ENCODE peak calls at places on chromosomes 11 and 22, in eight cellular contexts. P is GM23338, Q is upper lobe of right lung, W is PC-3, S is Peyer's patch, L is GM12878, J is cardiac muscle cell, V is right atrium auricular region. Z is an unnamed sample.

GRCh38 chr11:46874586-46874985 is 28.5 kb upstream of the CKAP5 start:
- DNase-seq in P (no peak), Q (no peak), W (no peak), S (no peak), L (no peak), J (no peak), V (no peak), Z (no peak)

GRCh38 chr11:58968251-58968711 is 29.0 kb downstream of the GLYATL1 start:
- DNase-seq in P (peak; percentile 66), Q (no peak), W (no peak), S (no peak), L (no peak), J (no peak), V (no peak), Z (peak; percentile 8)

GRCh38 chr22:46984751-46985506 is 222.5 kb downstream of the TBC1D22A start:
- DNase-seq in P (no peak), Q (no peak), W (peak; percentile 76), S (no peak), L (no peak), J (no peak), V (no peak), Z (peak; percentile 44)

GRCh38 chr11:34926101-34926830 is 9.8 kb downstream of the PDHX start:
- DNase-seq in P (peak; percentile 58), Q (no peak), W (peak; percentile 67), S (no peak), L (no peak), J (peak; percentile 54), V (no peak), Z (peak; percentile 51)

GRCh38 chr11:1773131-1773510 is 9.4 kb upstream of the CTSD start:
- DNase-seq in P (no peak), Q (no peak), W (no peak), S (peak; percentile 45), L (no peak), J (no peak), V (no peak), Z (no peak)

GRCh38 chr22:26417406-26417805 is 11.7 kb upstream of the ASPHD2 start:
- DNase-seq in P (no peak), Q (no peak), W (peak; percentile 15), S (no peak), L (no peak), J (no peak), V (no peak), Z (no peak)

GRCh38 chr11:69086741-69087524 is 38.2 kb downstream of the TPCN2 start:
- DNase-seq in P (no peak), Q (no peak), W (no peak), S (no peak), L (no peak), J (no peak), V (no peak), Z (no peak)

GRCh38 chr11:122168218-122168617 is 52.2 kb upstream of the BLID start:
- DNase-seq in P (no peak), Q (no peak), W (peak; percentile 87), S (no peak), L (no peak), J (no peak), V (no peak), Z (no peak)

GRCh38 chr22:47297261-47298016 is 535.0 kb downstream of the TBC1D22A start:
- DNase-seq in P (no peak), Q (no peak), W (no peak), S (no peak), L (no peak), J (no peak), V (peak; percentile 44), Z (no peak)

GRCh38 chr22:26889794-26890193 is 232.4 kb downstream of the MIAT start:
- DNase-seq in P (no peak), Q (no peak), W (no peak), S (no peak), L (no peak), J (no peak), V (no peak), Z (no peak)

GRCh38 chr11:70508231-70508480 is 109.8 kb downstream of the CTTN start:
- DNase-seq in P (no peak), Q (no peak), W (no peak), S (no peak), L (no peak), J (no peak), V (no peak), Z (no peak)

GRCh38 chr11:46808804-46809431 is 37.2 kb downstream of the CKAP5 start:
- DNase-seq in P (peak; percentile 24), Q (no peak), W (peak; percentile 53), S (no peak), L (no peak), J (no peak), V (no peak), Z (peak; percentile 18)

GRCh38 chr11:88555018-88555828 is 217.7 kb upstream of the CTSC start:
- DNase-seq in P (no peak), Q (no peak), W (peak; percentile 100), S (no peak), L (no peak), J (no peak), V (peak; percentile 61), Z (no peak)

GRCh38 chr11:23954730-23955129 is 542.1 kb upstream of the LUZP2 start:
- DNase-seq in P (no peak), Q (no peak), W (no peak), S (no peak), L (no peak), J (no peak), V (no peak), Z (no peak)

GRCh38 chr22:49289822-49290221 is 537.9 kb downstream of the BRD1 start:
- DNase-seq in P (no peak), Q (peak; percentile 29), W (no peak), S (no peak), L (no peak), J (no peak), V (no peak), Z (no peak)

GRCh38 chr11:125902315-125902926 is 585 bp downstream of the PUS3 start:
- DNase-seq in P (no peak), Q (no peak), W (peak; percentile 19), S (no peak), L (no peak), J (no peak), V (no peak), Z (no peak)

GRCh38 chr22:50016988-50017700 is 4.6 kb upstream of the IL17REL start:
- DNase-seq in P (no peak), Q (no peak), W (no peak), S (peak; percentile 20), L (peak; percentile 66), J (no peak), V (no peak), Z (no peak)

GRCh38 chr11:77438487-77438886 is 35.4 kb downstream of the PAK1 start:
- DNase-seq in P (no peak), Q (no peak), W (no peak), S (no peak), L (no peak), J (no peak), V (no peak), Z (no peak)

GRCh38 chr11:73907191-73907590 is 30.4 kb downstream of the PAAF1 start:
- DNase-seq in P (peak; percentile 9), Q (no peak), W (peak; percentile 88), S (no peak), L (no peak), J (no peak), V (no peak), Z (no peak)

DNA sequence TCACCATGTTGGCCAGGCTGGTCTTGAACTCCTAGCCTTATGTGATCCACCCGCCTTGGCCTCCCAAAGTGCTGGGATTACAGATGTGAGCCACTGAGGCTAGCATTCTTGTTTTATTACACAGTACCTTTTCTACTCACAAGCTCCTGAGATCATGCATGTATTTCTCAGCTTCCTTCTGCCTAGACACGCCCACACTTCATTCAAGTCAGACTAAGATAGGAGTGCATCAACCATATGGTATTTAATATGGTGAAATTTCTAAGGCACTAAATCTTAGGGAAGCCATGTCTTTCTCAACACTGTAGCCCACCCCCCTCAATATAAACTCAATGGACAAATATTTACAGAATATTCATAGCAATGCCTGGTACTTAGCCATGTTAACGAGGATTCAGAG is 62.1 kb downstream of the SLC25A17 start:
- DNase-seq in P (no peak), Q (no peak), W (peak; percentile 23), S (no peak), L (no peak), J (no peak), V (no peak), Z (no peak)
- H3K27ac ChIP-seq in P (no peak overlapping the region), Q (no peak overlapping the region), W (no peak overlapping the region), S (no peak overlapping the region), L (no peak overlapping the region), J (no peak overlapping the region), V (no peak overlapping the region), Z (no peak overlapping the region)

GRCh38 chr22:44047891-44048301 is 23.8 kb downstream of the PARVB start:
- DNase-seq in P (no peak), Q (no peak), W (no peak), S (no peak), L (no peak), J (no peak), V (no peak), Z (no peak)
- H3K4me3 ChIP-seq in P (no peak overlapping the region), Q (no peak overlapping the region), W (no peak overlapping the region), S (no peak overlapping the region), L (peak overlapping the region; percentile 40), J (no peak overlapping the region), V (no peak overlapping the region), Z (no peak overlapping the region)

DNA sequence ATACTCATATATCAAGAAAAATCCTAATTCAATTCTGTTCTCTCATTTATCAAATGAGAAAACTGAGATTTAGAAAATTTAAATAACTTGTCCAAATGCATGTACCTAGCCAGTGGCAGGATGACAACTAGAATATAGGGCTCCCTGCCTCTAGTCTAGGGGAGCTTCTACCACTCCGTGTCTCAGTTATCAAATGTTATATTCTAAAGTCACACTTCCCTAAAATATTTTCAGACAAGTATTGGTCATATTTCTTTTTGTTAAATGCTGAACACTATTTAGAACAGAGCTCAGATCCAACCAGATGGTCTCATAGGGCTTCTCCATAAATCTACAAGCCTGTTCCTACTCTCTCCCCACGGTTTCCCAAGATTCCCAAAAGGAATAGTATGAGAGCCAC is 26.3 kb downstream of the KCNJ1 start:
- DNase-seq in P (no peak), Q (no peak), W (no peak), S (no peak), L (no peak), J (no peak), V (no peak), Z (no peak)
- H3K4me1 ChIP-seq in P (peaks cover 22% of the 10 kb centered on the region), Q (peaks cover 21% of the 10 kb centered on the region), W (no peaks in the 10 kb centered on the region), S (no peaks in the 10 kb centered on the region), L (peaks cover 29% of the 10 kb centered on the region), J (peaks cover under 1% of the 10 kb centered on the region), V (no peaks in the 10 kb centered on the region), Z (no peaks in the 10 kb centered on the region)

DNA sequence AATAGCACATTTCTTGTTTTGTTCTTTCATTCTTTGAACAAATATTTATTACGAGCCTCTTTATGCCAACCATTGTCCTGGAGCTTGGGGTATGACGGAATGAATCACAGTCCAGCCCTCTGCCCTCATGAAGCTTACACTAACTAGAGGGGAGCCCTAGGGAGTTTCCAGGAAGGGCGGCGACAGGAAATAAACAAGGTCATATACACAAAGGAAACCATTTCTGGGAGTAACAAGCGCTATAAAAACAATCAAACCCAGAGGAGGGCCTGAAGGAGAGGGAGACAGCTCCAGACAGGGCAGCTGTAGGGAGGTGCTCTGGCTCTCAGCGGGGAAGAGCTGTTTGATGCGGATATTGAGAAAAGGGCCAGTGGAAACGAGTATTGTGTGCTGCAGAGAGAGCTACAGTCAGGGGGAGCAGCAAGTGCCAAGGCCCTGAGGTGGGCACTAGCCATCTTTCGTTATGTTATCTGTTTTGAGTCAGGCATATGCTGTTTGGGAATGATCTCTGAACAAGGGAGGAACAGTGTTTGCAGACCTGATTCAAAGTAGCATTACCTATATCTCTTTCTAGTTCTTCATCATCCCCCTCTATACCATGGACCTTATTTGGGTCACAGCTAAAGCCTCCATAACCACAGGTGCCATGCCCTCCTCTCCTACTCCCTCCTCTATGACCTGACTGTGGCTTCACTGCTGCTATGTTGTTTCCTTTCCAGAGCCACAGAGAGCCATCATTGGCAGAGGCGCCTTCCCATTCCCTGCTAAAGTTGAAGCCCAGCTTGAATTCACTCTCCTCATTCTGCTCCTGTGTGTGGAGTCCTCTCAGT is 15.3 kb upstream of the ZBTB16 start:
- DNase-seq in P (peak; percentile 20), Q (no peak), W (no peak), S (no peak), L (no peak), J (no peak), V (no peak), Z (peak; percentile 40)
- H3K27ac ChIP-seq in P (no peak overlapping the region), Q (peak overlapping the region; percentile 27), W (no peak overlapping the region), S (no peak overlapping the region), L (no peak overlapping the region), J (no peak overlapping the region), V (no peak overlapping the region), Z (no peak overlapping the region)